ENCODE peak calls at places on chromosomes 7 and 10, in four cellular contexts. N is AG10803; A is H9; S is CD8-positive, alpha-beta T cell. O is an unnamed sample.

GRCh38 chr7:106737202-106737562 is 76.2 kb upstream of the CCDC71L start:
- DNase-seq in N (peak; percentile 67), A (no peak), S (no peak), O (no peak)

GRCh38 chr7:103524042-103524907 is 78.3 kb upstream of the SLC26A5 start:
- DNase-seq in S (no peak), A (no peak), N (peak; percentile 43), O (no peak)

GRCh38 chr7:82067628-82068264 is 297.9 kb upstream of the HGF start:
- DNase-seq in S (no peak), N (no peak), A (no peak), O (no peak)

GRCh38 chr10:21919906-21920305 is 83.6 kb downstream of the DNAJC1 start:
- DNase-seq in S (no peak), A (no peak), N (no peak), O (no peak)

GRCh38 chr10:124249812-124250432 is 156.5 kb upstream of the CHST15 start:
- DNase-seq in N (no peak), S (no peak), A (peak; percentile 35), O (no peak)

GRCh38 chr7:44533301-44534055 is 7.7 kb downstream of the NPC1L1 start:
- DNase-seq in S (no peak), N (no peak), A (no peak), O (no peak)

GRCh38 chr10:1166828-1167275 is 110.7 kb downstream of the WDR37 start:
- DNase-seq in S (no peak), N (no peak), A (no peak), O (no peak)

GRCh38 chr7:97011536-97012292 is 6.4 kb downstream of the DLX6 start:
- DNase-seq in S (no peak), A (no peak), N (no peak), O (no peak)

GRCh38 chr10:83357004-83357403 is 782.3 kb upstream of the GHITM start:
- DNase-seq in A (no peak), N (no peak), S (no peak), O (no peak)

GRCh38 chr10:9786576-9786975 is 1231.1 kb upstream of the CELF2 start:
- DNase-seq in S (no peak), A (no peak), N (peak; percentile 25), O (no peak)

GRCh38 chr10:53664620-53665019 is 892.0 kb upstream of the MBL2 start:
- DNase-seq in S (no peak), A (no peak), N (no peak), O (no peak)

GRCh38 chr7:157760004-157760730 is 423.4 kb downstream of the DNAJB6 start:
- DNase-seq in S (no peak), N (no peak), A (peak; percentile 33), O (no peak)

GRCh38 chr10:129140861-129141260 is 326.2 kb upstream of the MGMT start:
- DNase-seq in N (no peak), A (no peak), S (no peak), O (no peak)

GRCh38 chr10:72847681-72848080 is 45.9 kb upstream of the OIT3 start:
- DNase-seq in N (no peak), S (no peak), A (no peak), O (no peak)

GRCh38 chr7:112192236-112193154 is 13.7 kb downstream of the DOCK4 start:
- DNase-seq in S (no peak), N (peak; percentile 24), A (no peak), O (no peak)

GRCh38 chr7:101828308-101829020 is 11.0 kb downstream of the CUX1 start:
- DNase-seq in N (no peak), A (no peak), S (no peak), O (no peak)

GRCh38 chr7:120984406-120984805 is 4.1 kb upstream of the CPED1 start:
- DNase-seq in S (no peak), A (no peak), N (no peak), O (no peak)

GRCh38 chr7:70890147-70890969 is 241.6 kb upstream of the GALNT17 start:
- DNase-seq in A (no peak), S (no peak), N (no peak), O (peak; percentile 14)

GRCh38 chr10:109933984-109934565 is 10.8 kb upstream of the XPNPEP1 start:
- DNase-seq in S (peak; percentile 21), N (peak; percentile 55), A (peak; percentile 65), O (no peak)

GRCh38 chr7:151122276-151122675 is 36.0 kb downstream of the AGAP3 start:
- DNase-seq in N (no peak), S (no peak), A (no peak), O (no peak)

GRCh38 chr7:44962483-44963251 is 16.1 kb downstream of the MYO1G start:
- DNase-seq in N (no peak), S (no peak), A (peak; percentile 62), O (no peak)

GRCh38 chr7:42262907-42263466 is 26.0 kb upstream of the GLI3 start:
- DNase-seq in S (no peak), A (peak; percentile 30), N (peak; percentile 89), O (no peak)

GRCh38 chr10:7243873-7244272 is 167.0 kb downstream of the SFMBT2 start:
- DNase-seq in S (no peak), N (no peak), A (no peak), O (no peak)

GRCh38 chr10:121188005-121188404 is 336.8 kb downstream of the WDR11 start:
- DNase-seq in A (no peak), N (no peak), S (no peak), O (no peak)

GRCh38 chr10:45514283-45515270 is 140.6 kb downstream of the ALOX5 start:
- DNase-seq in A (no peak), S (no peak), N (peak; percentile 45), O (no peak)

GRCh38 chr10:20879136-20879535 is 18.0 kb downstream of the NEBL start:
- DNase-seq in A (no peak), S (no peak), N (no peak), O (no peak)

GRCh38 chr7:23072043-23072442 is 33.5 kb upstream of the KLHL7 start:
- DNase-seq in S (no peak), N (peak; percentile 51), A (no peak), O (no peak)

GRCh38 chr7:108294595-108294994 is 161.6 kb downstream of the NRCAM start:
- DNase-seq in S (no peak), A (no peak), N (no peak), O (no peak)

GRCh38 chr7:114217026-114217425 is 197.6 kb upstream of the FOXP2 start:
- DNase-seq in N (peak; percentile 0), S (no peak), A (no peak), O (no peak)
- TF ChIP-seq CTCF in N (no peak), S (no peak), A (peak; percentile 33), O (no peak)

GRCh38 chr10:100342627-100342972 is 4.4 kb upstream of the SCD start:
- DNase-seq in N (no peak), S (no peak), A (no peak), O (no peak)
- TF ChIP-seq CTCF in N (no peak), S (peak; percentile 16), A (peak; percentile 4), O (no peak)

DNA sequence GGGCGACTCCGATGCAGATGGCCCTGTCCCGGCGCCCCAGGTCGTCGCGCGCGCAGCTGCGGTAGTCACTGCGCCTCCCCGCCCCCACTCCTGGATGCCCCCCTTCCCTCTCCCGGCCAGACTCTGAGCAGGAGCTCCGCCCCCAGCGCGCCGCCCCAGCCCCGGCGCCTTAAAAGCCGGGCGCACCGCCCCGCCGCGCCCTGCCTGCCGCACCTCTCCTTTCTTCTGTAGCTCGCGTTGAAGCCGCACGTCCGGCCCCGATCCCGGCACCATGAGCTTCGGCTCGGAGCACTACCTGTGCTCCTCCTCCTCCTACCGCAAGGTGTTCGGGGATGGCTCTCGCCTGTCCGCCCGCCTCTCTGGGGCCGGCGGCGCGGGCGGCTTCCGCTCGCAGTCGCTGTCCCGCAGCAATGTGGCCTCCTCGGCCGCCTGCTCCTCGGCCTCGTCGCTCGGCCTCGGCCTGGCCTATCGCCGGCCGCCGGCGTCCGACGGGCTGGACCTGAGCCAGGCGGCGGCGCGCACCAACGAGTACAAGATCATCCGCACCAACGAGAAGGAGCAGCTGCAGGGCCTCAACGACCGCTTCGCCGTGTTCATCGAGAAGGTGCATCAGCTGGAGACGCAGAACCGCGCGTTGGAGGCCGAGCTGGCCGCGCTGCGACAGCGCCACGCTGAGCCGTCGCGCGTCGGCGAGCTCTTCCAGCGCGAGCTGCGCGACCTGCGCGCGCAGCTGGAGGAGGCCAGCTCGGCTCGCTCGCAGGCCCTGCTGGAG is at the start of gene INA:
- DNase-seq in S (no peak), A (peak; percentile 86), N (peak; percentile 33), O (peak; percentile 24)
- TF ChIP-seq CTCF in S (no peak), A (peak; percentile 13), N (no peak), O (no peak)

GRCh38 chr10:80924063-80924952 is 386.6 kb downstream of the SH2D4B start:
- DNase-seq in N (peak; percentile 26), S (no peak), A (peak; percentile 64), O (no peak)
- TF ChIP-seq CTCF in N (peak; percentile 65), S (no peak), A (peak; percentile 86), O (peak; percentile 66)

DNA sequence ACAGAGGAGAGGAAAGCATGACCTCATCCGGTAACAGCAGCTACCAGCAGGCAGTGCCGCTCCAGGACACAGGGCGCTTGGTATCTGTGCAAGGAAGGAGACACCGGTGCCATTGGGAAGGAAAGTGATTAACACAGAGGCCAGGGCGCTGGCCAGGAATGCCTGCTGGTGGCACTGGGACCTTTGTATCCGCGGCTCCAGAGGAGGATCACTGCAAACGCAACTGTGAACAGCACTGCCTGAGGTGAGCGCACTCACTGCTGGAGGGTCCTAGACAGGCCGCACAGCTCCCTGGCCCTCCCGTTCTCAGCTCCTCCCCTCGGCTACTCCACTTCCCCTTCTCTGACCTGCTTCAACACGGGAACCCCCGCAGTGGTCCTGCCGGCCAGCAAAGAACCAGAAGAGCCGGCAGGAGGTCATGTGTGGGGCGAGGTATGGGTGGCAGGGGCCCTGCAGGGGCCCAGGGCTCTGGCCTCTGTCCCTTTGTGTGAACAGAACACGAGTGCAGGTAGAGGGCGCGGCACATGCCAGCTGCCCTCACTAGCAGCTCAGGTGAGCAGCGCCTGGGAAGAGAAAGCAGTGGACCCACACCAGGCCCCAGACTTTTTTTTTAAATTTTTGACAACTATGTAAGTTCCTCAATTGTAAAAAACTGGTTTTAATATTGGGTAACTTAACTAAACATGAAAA is 107.6 kb downstream of the VIPR2 start:
- DNase-seq in N (no peak), A (peak; percentile 53), S (no peak), O (no peak)
- TF ChIP-seq CTCF in N (no peak), A (no peak), S (no peak), O (no peak)

DNA sequence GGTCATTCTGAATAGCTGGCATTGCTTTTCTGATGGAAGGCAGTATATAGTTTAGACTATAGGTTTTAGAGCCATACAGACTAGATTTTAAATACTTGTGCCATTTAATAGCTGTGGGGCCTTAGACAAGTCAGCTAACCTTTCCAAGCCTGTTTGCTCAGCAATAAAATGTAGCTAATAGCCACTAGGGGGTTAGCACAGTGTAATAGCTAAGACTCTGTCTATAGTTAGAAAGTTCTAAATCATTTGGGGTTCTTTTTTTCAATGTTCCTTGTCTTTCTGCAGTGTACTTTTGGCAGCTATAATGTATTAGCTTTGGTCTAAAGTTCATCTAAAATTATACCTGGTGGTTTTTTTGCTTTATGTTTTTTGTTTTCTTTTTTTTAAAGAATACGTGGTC is 7.5 kb upstream of the KIFBP start:
- DNase-seq in N (no peak), A (no peak), S (no peak), O (no peak)
- TF ChIP-seq CTCF in N (peak; percentile 33), A (peak; percentile 55), S (no peak), O (peak; percentile 13)

O was measured in mesothelial cell of epicardium.